ENCODE peak calls at places on chromosomes 16 and 17, in four cellular contexts. M, Q, D and V are unnamed samples.

GRCh38 chr16:86783626-86784266 is 205.4 kb downstream of the FOXL1 start:
- DNase-seq in M (no peak), Q (no peak), D (no peak), V (no peak)

GRCh38 chr17:82884923-82885322 is 45.1 kb upstream of the ZNF750 start:
- DNase-seq in M (peak), Q (no peak), D (no peak), V (no peak)

GRCh38 chr16:47136101-47136820 is 7.5 kb downstream of the NETO2 start:
- DNase-seq in M (no peak), Q (no peak), D (no peak), V (peak)

GRCh38 chr16:77677129-77677528 is 45.2 kb upstream of the NUDT7 start:
- DNase-seq in M (no peak), Q (no peak), D (no peak), V (no peak)

GRCh38 chr16:30090607-30091332 is 954 bp downstream of the TBX6 start:
- DNase-seq in M (no peak), Q (no peak), D (no peak), V (no peak)

GRCh38 chr17:44314869-44315661 is 6.7 kb downstream of the RUNDC3A start:
- DNase-seq in M (peak), Q (peak), D (no peak), V (peak)

GRCh38 chr16:77288222-77288621 is 89.0 kb downstream of the SYCE1L start:
- DNase-seq in M (no peak), Q (no peak), D (no peak), V (no peak)

GRCh38 chr17:34299017-34299416 is 13.5 kb downstream of the CCL11 start:
- DNase-seq in M (no peak), Q (no peak), D (no peak), V (no peak)

GRCh38 chr17:78346605-78347250 is 13.1 kb downstream of the SOCS3 start:
- DNase-seq in M (no peak), Q (no peak), D (no peak), V (no peak)

GRCh38 chr16:89855986-89856385 is 17.4 kb upstream of the TCF25 start:
- DNase-seq in M (no peak), Q (no peak), D (no peak), V (no peak)

GRCh38 chr17:56806949-56807348 is 26.8 kb downstream of the C17orf67 start:
- DNase-seq in M (no peak), Q (no peak), D (no peak), V (no peak)

GRCh38 chr17:1412185-1413110 is 12.4 kb upstream of the YWHAE start:
- DNase-seq in M (no peak), Q (no peak), D (no peak), V (no peak)

GRCh38 chr17:37818689-37819088 is 73.8 kb upstream of the HNF1B start:
- DNase-seq in M (no peak), Q (no peak), D (no peak), V (no peak)

GRCh38 chr16:88383401-88384221 is 852 bp downstream of the ZNF469 start:
- DNase-seq in M (no peak), Q (no peak), D (no peak), V (no peak)

GRCh38 chr17:34299918-34300600 is 14.5 kb downstream of the CCL11 start:
- DNase-seq in M (no peak), Q (no peak), D (no peak), V (no peak)

GRCh38 chr17:61837175-61838051 is 25.9 kb downstream of the BRIP1 start:
- DNase-seq in M (peak), Q (peak), D (peak), V (peak)

GRCh38 chr17:59361386-59361785 is 29.9 kb downstream of the YPEL2 start:
- DNase-seq in M (no peak), Q (no peak), D (no peak), V (no peak)

GRCh38 chr16:10566613-10567012 is 13.8 kb downstream of the EMP2 start:
- DNase-seq in M (no peak), Q (no peak), D (no peak), V (no peak)

GRCh38 chr17:41367426-41368075 is 2.1 kb downstream of the KRT33B start:
- DNase-seq in M (no peak), Q (no peak), D (no peak), V (no peak)

GRCh38 chr16:28183441-28183840 is 28.3 kb downstream of the XPO6 start:
- DNase-seq in M (no peak), Q (no peak), D (no peak), V (no peak)

GRCh38 chr16:28179354-28179753 is 32.4 kb downstream of the XPO6 start:
- DNase-seq in M (no peak), Q (no peak), D (no peak), V (no peak)

GRCh38 chr16:28180660-28181556 is 30.9 kb downstream of the XPO6 start:
- DNase-seq in M (no peak), Q (no peak), D (no peak), V (no peak)

GRCh38 chr16:28182183-28182582 is 29.6 kb downstream of the XPO6 start:
- DNase-seq in M (no peak), Q (no peak), D (no peak), V (no peak)

DNA sequence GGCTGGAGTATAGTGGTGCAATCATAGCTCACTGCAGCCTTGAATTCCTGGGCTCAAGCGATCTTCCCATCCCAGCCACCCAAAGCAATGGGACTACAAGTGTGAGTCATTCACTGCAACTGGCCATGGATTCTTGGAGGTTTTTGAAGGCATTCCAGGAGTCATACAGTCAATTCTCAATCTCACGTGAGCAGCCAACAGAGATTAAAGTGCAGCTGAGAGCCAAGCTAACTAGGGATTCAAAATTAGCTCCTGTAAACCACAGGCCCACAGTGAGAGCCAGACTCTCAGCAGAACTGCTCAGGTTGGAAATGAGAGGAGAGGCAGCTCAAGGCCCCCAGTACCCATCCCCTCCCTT is 30.2 kb downstream of the XPO6 start:
- DNase-seq in M (no peak), Q (no peak), D (no peak), V (no peak)
- TF ChIP-seq SPI1 in M (no peak), Q (no peak), D (no peak), V (no peak)

DNA sequence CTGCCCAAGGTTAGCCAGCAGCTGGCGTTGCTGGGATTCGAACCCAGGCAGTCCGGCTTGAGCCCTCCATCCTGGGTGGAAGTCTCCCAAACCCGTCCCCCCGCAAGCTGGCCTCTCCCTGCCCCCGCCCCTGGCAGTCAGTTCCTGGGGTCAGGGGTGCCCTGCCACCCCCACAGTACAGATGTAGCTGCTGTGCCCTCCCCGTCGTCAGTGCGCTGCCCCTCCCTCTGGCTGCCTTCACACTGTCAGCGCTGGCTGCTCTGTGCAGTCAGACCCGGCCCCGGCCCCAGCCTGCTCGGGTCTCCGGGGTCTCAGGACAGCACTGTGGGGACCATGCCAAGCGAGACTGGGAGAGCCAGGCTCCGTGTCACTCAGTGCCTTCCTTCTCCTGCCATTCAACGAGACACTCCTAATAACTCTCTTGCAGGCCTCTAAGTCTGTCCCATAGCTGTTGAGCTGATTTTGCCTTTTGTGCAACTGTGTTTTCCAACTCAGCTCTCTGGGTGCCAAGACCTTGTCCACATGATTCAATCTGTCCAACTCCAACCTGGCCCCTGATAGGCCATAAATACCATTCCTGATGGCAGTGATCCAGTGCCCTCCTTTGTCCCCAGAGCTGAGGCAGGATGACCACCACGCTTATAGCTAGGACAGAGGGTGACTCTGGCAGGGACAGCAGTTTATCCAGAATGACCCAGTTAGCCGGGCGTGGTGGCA is 55.5 kb upstream of the IL34 start:
- DNase-seq in M (no peak), Q (no peak), D (no peak), V (no peak)
- TF ChIP-seq POLR2AphosphoS5 in M (no peak), Q (no peak), D (no peak), V (no peak)

DNA sequence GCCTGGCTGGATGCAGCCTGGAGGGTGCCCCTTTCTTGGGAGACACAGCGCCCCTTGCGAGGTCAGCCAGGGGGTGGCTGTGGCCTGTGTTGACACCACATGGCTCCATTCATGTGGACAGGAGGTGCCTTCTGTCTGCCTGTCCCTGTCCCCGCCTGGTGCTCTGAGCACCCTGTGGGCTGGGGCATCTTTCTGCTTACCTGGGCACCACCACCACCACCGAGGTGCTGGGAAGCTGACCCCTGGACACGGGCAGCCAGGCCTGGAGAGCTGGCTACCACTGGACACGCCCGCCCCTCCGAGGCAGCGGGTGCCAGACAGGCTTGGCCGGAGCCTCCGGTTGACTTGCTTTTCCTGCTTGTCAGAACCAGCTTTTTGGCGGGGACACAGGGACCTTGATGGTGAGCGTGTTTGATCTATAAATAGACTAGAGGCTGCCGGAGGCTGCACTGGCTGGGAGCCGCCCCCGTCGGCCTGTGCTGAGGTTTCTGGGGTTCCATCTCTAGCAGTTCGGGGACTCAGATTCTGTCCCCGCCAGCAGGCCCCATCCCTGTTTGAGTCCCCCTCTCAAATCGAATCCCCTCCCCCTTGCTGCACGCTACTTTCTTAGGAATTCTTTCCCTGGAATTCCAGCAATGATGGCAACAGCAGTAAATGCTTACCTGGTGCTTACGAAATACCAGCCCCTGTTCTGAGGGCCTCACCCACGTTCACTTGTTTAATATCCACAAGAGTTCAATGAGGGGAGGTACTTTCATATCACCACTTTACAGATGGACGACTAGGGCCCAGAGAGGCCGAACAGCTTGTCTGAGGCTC is 121.1 kb upstream of the GSE1 start:
- DNase-seq in M (no peak), Q (peak), D (no peak), V (no peak)
- TF ChIP-seq SPI1 in M (no peak), Q (no peak), D (no peak), V (no peak)

GRCh38 chr17:19753049-19753444 is 4.9 kb upstream of the ALDH3A1 start:
- DNase-seq in M (no peak), Q (no peak), D (no peak), V (peak)
- TF ChIP-seq POLR2AphosphoS5 in M (no peak), Q (no peak), D (no peak), V (no peak)

GRCh38 chr17:58283674-58284612 is 3.2 kb upstream of the MPO start:
- DNase-seq in M (no peak), Q (peak), D (no peak), V (no peak)
- TF ChIP-seq SPI1 in M (no peak), Q (peak), D (no peak), V (peak)

DNA sequence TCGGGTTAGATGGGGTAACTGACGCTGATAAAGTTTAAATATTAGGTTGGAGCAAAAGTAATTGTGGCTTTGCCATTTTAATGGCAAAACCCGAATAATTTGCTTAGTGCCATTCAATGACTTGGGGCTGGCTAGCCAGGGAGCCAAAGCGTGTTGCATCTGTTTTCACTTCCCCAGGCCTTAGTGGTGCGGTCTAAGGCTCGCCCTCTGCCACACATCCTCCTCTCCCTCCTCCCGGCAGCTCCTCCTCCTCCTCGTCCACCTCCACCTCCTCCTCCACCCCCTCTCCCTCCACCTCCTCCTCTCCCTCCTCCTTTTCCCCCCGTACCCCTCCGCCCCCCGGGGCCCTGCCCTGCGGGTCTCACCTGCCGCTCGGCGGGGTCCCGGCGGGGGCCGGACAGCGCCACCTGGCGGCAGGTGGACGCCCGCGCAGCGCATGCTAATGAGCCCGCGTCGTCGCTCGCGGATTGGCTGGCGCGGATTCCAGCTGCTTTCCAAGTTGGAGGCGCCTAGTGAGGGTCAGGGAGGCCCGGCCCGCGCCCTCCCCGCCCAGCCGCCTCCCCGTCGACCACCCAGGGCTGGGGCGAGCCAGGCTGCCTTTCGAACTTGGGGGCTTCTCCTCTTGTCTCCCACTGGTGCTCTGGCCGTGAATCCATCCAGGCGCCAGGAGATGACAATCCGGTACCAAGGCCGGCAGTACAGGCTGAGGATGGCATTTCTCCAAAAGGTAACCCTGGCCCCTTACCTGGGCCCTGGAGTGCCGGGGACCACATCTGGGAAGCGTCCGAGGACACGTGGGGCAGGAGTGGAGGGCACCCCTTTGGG is 36.6 kb upstream of the RGS9 start:
- DNase-seq in M (peak), Q (peak), D (peak), V (peak)
- TF ChIP-seq POLR2AphosphoS5 in M (peak), Q (no peak), D (no peak), V (no peak)

GRCh38 chr16:81705261-81705660 is 73.8 kb upstream of the PLCG2 start:
- DNase-seq in M (no peak), Q (no peak), D (no peak), V (no peak)
- TF ChIP-seq SPI1 in M (no peak), Q (no peak), D (no peak), V (no peak)